ENCODE peak calls at places on chromosomes 4 and X, in eight cellular contexts. S is pancreas, J is SK-N-SH, L is upper lobe of right lung, U is stomach, Q is lower leg skin, W is PC-3, G is mammary epithelial cell. C is an unnamed sample.

GRCh38 chr4:56641494-56642051 is 39.5 kb downstream of the HOPX start:
- DNase-seq in S (no peak), J (no peak), L (no peak), U (no peak), Q (no peak), W (peak), G (peak), C (peak)

GRCh38 chr4:139279723-139280620 is at the start of gene MGARP:
- DNase-seq in S (peak), J (peak), L (peak), U (no peak), Q (no peak), W (no peak), G (peak), C (no peak)

GRCh38 chrX:129679856-129680255 is 25.1 kb upstream of the APLN start:
- DNase-seq in S (no peak), J (no peak), L (no peak), U (no peak), Q (no peak), W (peak), G (peak), C (no peak)

GRCh38 chrX:65723706-65724105 is 56.3 kb downstream of the MSN start:
- DNase-seq in S (no peak), J (no peak), L (no peak), U (no peak), Q (no peak), W (no peak), G (no peak), C (no peak)

GRCh38 chrX:53442322-53442631 is 8.1 kb upstream of the HSD17B10 start:
- DNase-seq in S (no peak), J (no peak), L (no peak), U (no peak), Q (no peak), W (no peak), G (no peak), C (no peak)

GRCh38 chr4:112510468-112511293 is 5.3 kb downstream of the NEUROG2 start:
- DNase-seq in S (no peak), J (peak), L (no peak), U (no peak), Q (no peak), W (no peak), G (no peak), C (no peak)

GRCh38 chrX:153926863-153927685 is 1.0 kb upstream of the ARHGAP4 start:
- DNase-seq in S (no peak), J (peak), L (peak), U (peak), Q (no peak), W (peak), G (peak), C (no peak)

GRCh38 chr4:119242417-119242816 is 29.9 kb downstream of the USP53 start:
- DNase-seq in S (no peak), J (no peak), L (no peak), U (no peak), Q (no peak), W (no peak), G (no peak), C (no peak)

GRCh38 chr4:8681391-8681790 is 88.8 kb downstream of the CPZ start:
- DNase-seq in S (no peak), J (no peak), L (peak), U (no peak), Q (no peak), W (no peak), G (no peak), C (no peak)

GRCh38 chrX:137194164-137194563 is 160.4 kb upstream of the GPR101 start:
- DNase-seq in S (no peak), J (peak), L (no peak), U (peak), Q (no peak), W (peak), G (peak), C (peak)

GRCh38 chr4:11376146-11376545 is 52.5 kb downstream of the HS3ST1 start:
- DNase-seq in S (no peak), J (no peak), L (no peak), U (no peak), Q (no peak), W (no peak), G (no peak), C (no peak)

GRCh38 chrX:36963069-36963808 is 44.9 kb upstream of the FAM47C start:
- DNase-seq in S (peak), J (no peak), L (no peak), U (no peak), Q (no peak), W (no peak), G (no peak), C (no peak)

GRCh38 chrX:63652086-63652775 is 132.8 kb downstream of the ARHGEF9 start:
- DNase-seq in S (no peak), J (no peak), L (no peak), U (no peak), Q (no peak), W (no peak), G (no peak), C (no peak)

GRCh38 chr4:156751486-156751885 is 220.1 kb downstream of the PDGFC start:
- DNase-seq in S (no peak), J (no peak), L (no peak), U (no peak), Q (no peak), W (peak), G (peak), C (no peak)

GRCh38 chr4:41326776-41327175 is 70.0 kb downstream of the UCHL1 start:
- DNase-seq in S (no peak), J (no peak), L (no peak), U (no peak), Q (no peak), W (no peak), G (no peak), C (no peak)

GRCh38 chrX:135384161-135384836 is 37.4 kb upstream of the SMIM10L2A start:
- DNase-seq in S (no peak), J (no peak), L (no peak), U (no peak), Q (no peak), W (no peak), G (peak), C (no peak)

GRCh38 chr4:98627477-98627876 is 30.9 kb downstream of the TSPAN5 start:
- DNase-seq in S (no peak), J (no peak), L (no peak), U (no peak), Q (no peak), W (no peak), G (no peak), C (peak)

GRCh38 chrX:85052207-85052606 is 48.5 kb downstream of the APOOL start:
- DNase-seq in S (no peak), J (no peak), L (no peak), U (no peak), Q (no peak), W (no peak), G (peak), C (no peak)

GRCh38 chr4:61202100-61202637 is 2.0 kb downstream of the ADGRL3 start:
- DNase-seq in S (peak), J (peak), L (no peak), U (no peak), Q (no peak), W (peak), G (peak), C (no peak)

GRCh38 chr4:162011039-162011438 is 152.8 kb downstream of the FSTL5 start:
- DNase-seq in S (no peak), J (no peak), L (no peak), U (no peak), Q (no peak), W (no peak), G (no peak), C (no peak)

GRCh38 chrX:69556094-69557011 is 52.2 kb downstream of the NALF2 start:
- DNase-seq in S (no peak), J (no peak), L (no peak), U (no peak), Q (no peak), W (peak), G (peak), C (no peak)

GRCh38 chr4:83751336-83751949 is 215.5 kb downstream of the GPAT3 start:
- DNase-seq in S (no peak), J (no peak), L (no peak), U (no peak), Q (no peak), W (peak), G (peak), C (no peak)

GRCh38 chr4:25031077-25031606 is 396 bp upstream of the LGI2 start:
- DNase-seq in S (peak), J (peak), L (no peak), U (no peak), Q (no peak), W (no peak), G (no peak), C (no peak)

GRCh38 chrX:54788446-54788845 is 9.6 kb downstream of the ITIH6 start:
- DNase-seq in S (no peak), J (no peak), L (no peak), U (no peak), Q (no peak), W (no peak), G (no peak), C (no peak)

GRCh38 chr4:67106846-67107467 is 438.3 kb downstream of the CENPC start:
- DNase-seq in S (no peak), J (no peak), L (no peak), U (no peak), Q (peak), W (no peak), G (no peak), C (no peak)

GRCh38 chr4:57378766-57379165 is 268.6 kb upstream of the IGFBP7 start:
- DNase-seq in S (no peak), J (no peak), L (no peak), U (no peak), Q (no peak), W (peak), G (peak), C (no peak)

GRCh38 chrX:22338740-22339139 is 66.0 kb downstream of the CBLL2 start:
- DNase-seq in S (no peak), J (no peak), L (no peak), U (no peak), Q (no peak), W (no peak), G (peak), C (no peak)

GRCh38 chr4:181877329-181877848 is 365.8 kb upstream of the TENM3 start:
- DNase-seq in S (no peak), J (no peak), L (no peak), U (no peak), Q (no peak), W (no peak), G (peak), C (peak)

GRCh38 chr4:158823461-158823873 is 54.6 kb downstream of the FNIP2 start:
- DNase-seq in S (no peak), J (no peak), L (no peak), U (no peak), Q (no peak), W (no peak), G (no peak), C (no peak)

GRCh38 chr4:102783006-102783405 is 22.2 kb upstream of the MANBA start:
- DNase-seq in S (no peak), J (no peak), L (no peak), U (no peak), Q (no peak), W (no peak), G (no peak), C (no peak)

GRCh38 chrX:11724122-11725017 is 33.7 kb upstream of the MSL3 start:
- DNase-seq in S (no peak), J (peak), L (no peak), U (no peak), Q (no peak), W (peak), G (peak), C (peak)

GRCh38 chr4:168803727-168804126 is 206.3 kb downstream of the CBR4 start:
- DNase-seq in S (no peak), J (no peak), L (no peak), U (no peak), Q (no peak), W (no peak), G (peak), C (peak)

GRCh38 chr4:100095729-100096595 is 94.3 kb downstream of the DDIT4L start:
- DNase-seq in S (peak), J (peak), L (peak), U (peak), Q (peak), W (peak), G (peak), C (peak)

GRCh38 chr4:95507561-95507960 is 41.2 kb downstream of the UNC5C start:
- DNase-seq in S (no peak), J (no peak), L (no peak), U (no peak), Q (no peak), W (no peak), G (no peak), C (no peak)

GRCh38 chrX:39476596-39476995 is 621.2 kb downstream of the BCOR start:
- DNase-seq in S (no peak), J (no peak), L (no peak), U (no peak), Q (no peak), W (no peak), G (no peak), C (no peak)

GRCh38 chr4:173253561-173253960 is 80.6 kb downstream of the HMGB2 start:
- DNase-seq in S (no peak), J (no peak), L (no peak), U (no peak), Q (no peak), W (no peak), G (no peak), C (no peak)

GRCh38 chr4:40190880-40191815 is 5.7 kb upstream of the RHOH start:
- DNase-seq in S (no peak), J (no peak), L (no peak), U (no peak), Q (no peak), W (peak), G (no peak), C (no peak)
- H3K4me3 ChIP-seq in S (no peak), J (no peak), L (no peak), U (no peak), Q (no peak), W (peak), G (no peak), C (no peak)

DNA sequence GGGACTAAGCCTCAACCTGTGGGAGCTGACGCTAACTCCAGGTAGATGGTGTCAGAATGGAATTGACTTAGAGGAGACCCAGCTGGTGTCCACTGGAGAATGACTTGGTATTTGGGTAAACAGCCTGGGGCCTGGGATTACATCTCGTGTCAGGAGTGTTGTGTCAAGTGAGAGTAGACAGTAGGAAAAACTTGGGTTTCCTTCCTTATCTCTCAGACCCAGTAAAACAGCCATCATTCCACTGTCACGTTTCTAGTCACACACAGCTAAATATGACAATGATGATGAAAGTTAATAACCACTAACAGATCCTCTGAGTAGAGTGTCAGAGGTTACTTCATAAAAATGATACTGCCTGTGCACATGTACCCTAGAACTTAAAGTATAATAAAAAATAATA is 13.8 kb downstream of the ZNF674 start:
- DNase-seq in S (no peak), J (no peak), L (no peak), U (no peak), Q (no peak), W (no peak), G (no peak), C (no peak)
- TF ChIP-seq CTCF in S (no peak), J (no peak), L (no peak), U (no peak), Q (no peak), W (no peak), G (no peak), C (no peak)

DNA sequence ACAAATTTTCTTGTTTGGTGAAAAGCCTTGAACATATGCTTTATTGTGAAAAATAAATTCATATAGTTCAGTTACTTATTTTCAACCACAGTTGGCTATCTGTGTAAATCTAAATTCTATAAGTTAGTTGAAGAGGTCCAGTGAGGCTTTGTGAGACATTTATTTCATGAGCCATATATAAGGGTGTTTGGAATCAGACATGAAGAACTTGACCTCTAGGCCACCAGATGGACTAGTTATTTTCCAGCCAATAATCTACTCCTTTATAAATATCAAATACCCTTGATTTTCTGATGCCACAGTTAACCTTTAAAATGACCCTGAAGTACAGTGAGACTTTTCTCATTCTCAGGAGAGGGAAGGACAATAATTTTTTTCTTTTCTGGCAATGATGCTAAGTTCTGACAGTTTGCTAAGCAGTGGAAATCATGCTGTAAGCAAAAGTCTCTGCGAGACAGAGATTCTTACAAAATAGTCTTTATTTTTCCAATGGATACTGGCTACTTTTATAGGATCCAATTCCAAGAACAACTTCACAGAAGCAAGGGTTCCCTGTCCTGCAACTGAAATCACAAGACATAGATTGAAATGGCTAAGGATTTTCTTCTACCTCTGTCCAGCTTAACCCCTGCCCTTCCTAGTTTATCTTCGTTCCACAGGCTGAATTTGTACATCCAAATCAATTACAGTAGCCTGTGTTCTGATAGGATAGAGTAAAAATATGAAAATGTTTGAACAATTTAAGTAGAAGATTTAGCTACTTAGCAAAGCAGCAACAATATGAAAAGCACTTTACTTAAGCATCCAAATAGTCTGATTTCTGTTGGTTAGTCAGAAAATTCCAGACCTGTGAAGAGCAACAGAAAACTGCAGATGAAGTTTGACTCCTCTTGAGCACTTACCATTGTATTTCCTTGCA is 2.3 kb downstream of the ARSJ start:
- DNase-seq in S (no peak), J (no peak), L (no peak), U (no peak), Q (no peak), W (no peak), G (peak), C (no peak)
- H3K4me3 ChIP-seq in S (no peak), J (peak), L (peak), U (peak), Q (no peak), W (peak), G (peak), C (peak)

DNA sequence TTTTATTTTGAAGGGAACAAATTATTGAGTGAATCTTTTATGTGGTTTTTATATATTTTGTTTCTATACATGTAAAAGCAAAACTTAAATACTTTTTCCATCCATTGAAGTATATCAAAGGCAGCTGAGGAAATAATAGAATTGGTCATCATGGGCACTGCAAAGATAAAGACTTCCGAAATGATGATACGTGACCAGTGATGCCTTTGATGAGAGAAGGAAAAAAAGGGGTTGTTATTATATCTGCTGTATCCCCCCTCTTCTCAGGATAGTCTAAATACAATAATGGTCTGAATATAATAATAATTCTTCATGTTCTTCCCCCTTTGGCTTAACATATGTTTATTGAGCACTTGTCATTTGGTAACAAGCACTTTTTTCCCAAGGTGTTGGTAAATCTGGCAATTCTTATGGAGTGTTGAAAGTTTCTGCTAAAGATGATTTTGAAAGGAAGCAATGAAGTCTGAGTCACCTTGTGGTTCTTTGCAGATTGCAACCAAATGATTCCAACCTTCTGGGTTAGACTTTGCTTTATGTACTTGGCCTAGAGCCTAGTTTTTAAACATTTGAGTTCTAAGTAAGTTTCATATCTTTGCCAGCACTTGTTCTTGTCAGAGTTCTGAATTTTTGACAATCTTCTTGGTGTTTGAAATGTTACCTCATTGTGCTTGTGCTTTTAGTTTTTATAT is 60.8 kb downstream of the USP9X start:
- DNase-seq in S (no peak), J (no peak), L (no peak), U (no peak), Q (no peak), W (peak), G (peak), C (peak)
- TF ChIP-seq CTCF in S (no peak), J (peak), L (no peak), U (no peak), Q (no peak), W (no peak), G (peak), C (no peak)

GRCh38 chr4:129342820-129343219 is 246.9 kb downstream of the C4orf33 start:
- DNase-seq in S (no peak), J (no peak), L (no peak), U (no peak), Q (no peak), W (peak), G (peak), C (peak)
- H3K4me3 ChIP-seq in S (no peak), J (peak), L (no peak), U (no peak), Q (no peak), W (peak), G (peak), C (no peak)

DNA sequence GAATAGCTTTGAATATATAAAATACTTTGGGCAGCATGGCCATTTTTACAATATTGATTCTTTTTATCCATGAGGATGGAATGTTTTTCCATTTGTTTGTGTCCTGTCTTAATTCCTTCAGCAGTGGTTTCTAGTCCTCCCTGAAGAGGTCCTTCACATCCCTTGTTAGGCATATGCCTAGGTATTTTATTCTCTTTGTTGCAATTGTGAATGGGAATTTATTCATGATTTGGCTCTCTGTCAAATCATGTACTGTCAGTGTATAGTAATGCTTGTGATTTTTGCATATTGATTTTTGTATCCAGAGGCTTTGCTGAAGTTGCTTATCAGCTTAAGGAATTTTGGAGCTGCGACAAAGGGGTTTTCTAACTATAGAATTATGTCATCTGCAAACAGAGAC is 18.5 kb downstream of the UGT2B15 start:
- DNase-seq in S (no peak), J (no peak), L (no peak), U (no peak), Q (no peak), W (peak), G (no peak), C (no peak)
- TF ChIP-seq CTCF in S (no peak), J (no peak), L (no peak), U (no peak), Q (no peak), W (no peak), G (no peak), C (no peak)